ENCODE peak calls at places on chromosomes 3 and 15, in nine cellular contexts. M, Z, H, A, B, X, W, Q and S are unnamed samples. For H3K4me1, the result is how much of the 10 kb centered on the place peaks cover.

GRCh38 chr15:38525489-38525888 is 39.1 kb downstream of the RASGRP1 start:
- DNase-seq in M (no peak), B (no peak), W (no peak), Z (no peak), H (no peak), A (no peak), Q (no peak), X (no peak), S (no peak)

GRCh38 chr3:109835958-109836357 is 498.6 kb upstream of the DPPA4 start:
- DNase-seq in H (no peak), M (no peak), Q (no peak), Z (no peak), B (no peak), W (no peak), A (no peak), X (no peak), S (no peak)

GRCh38 chr15:91468861-91469260 is 368.8 kb downstream of the SV2B start:
- DNase-seq in W (no peak), Q (no peak), H (no peak), Z (no peak), X (no peak), M (no peak), B (no peak), A (no peak), S (no peak)

GRCh38 chr3:52498134-52499054 is 3.3 kb downstream of the STAB1 start:
- DNase-seq in H (peak), W (no peak), B (no peak), Q (no peak), M (no peak), Z (no peak), X (no peak), A (peak), S (peak)

GRCh38 chr3:143480306-143480852 is 360.8 kb downstream of the CHST2 start:
- DNase-seq in W (no peak), B (no peak), M (no peak), Q (no peak), H (no peak), X (no peak), A (no peak), Z (peak), S (no peak)

GRCh38 chr3:172152869-172153268 is 113.5 kb downstream of the FNDC3B start:
- DNase-seq in M (no peak), B (peak), X (peak), W (no peak), H (no peak), Z (no peak), Q (no peak), A (no peak), S (no peak)

GRCh38 chr15:48619446-48619845 is 26.1 kb downstream of the FBN1 start:
- DNase-seq in W (no peak), Q (no peak), A (no peak), M (no peak), H (no peak), B (no peak), X (no peak), Z (no peak), S (no peak)

GRCh38 chr3:34015204-34016142 is 217.0 kb downstream of the PDCD6IP start:
- DNase-seq in A (no peak), Z (peak), Q (no peak), W (peak), X (peak), M (no peak), B (no peak), H (no peak), S (no peak)

GRCh38 chr15:44157679-44158078 is 37.4 kb downstream of the FRMD5 start:
- DNase-seq in X (peak), A (no peak), Q (no peak), H (no peak), W (no peak), Z (peak), M (peak), B (no peak), S (no peak)

GRCh38 chr15:78049691-78050440 is 27.6 kb downstream of the TBC1D2B start:
- DNase-seq in M (no peak), X (peak), Z (no peak), W (no peak), A (no peak), B (no peak), Q (no peak), H (no peak), S (no peak)

GRCh38 chr3:138686771-138687221 is 78.2 kb downstream of the FAIM start:
- DNase-seq in W (no peak), A (no peak), Z (peak), M (no peak), X (peak), H (no peak), Q (no peak), B (peak), S (no peak)

GRCh38 chr3:39288300-39288808 is 8.5 kb upstream of the CX3CR1 start:
- DNase-seq in Z (peak), A (no peak), H (peak), X (peak), M (peak), W (peak), B (peak), Q (peak), S (peak)

GRCh38 chr3:66989860-66990696 is 8.0 kb upstream of the KBTBD8 start:
- DNase-seq in H (no peak), Z (peak), X (peak), M (no peak), A (no peak), W (no peak), Q (no peak), B (peak), S (no peak)

GRCh38 chr3:152832046-152832445 is 2.9 kb upstream of the P2RY1 start:
- DNase-seq in Z (no peak), Q (no peak), X (no peak), H (no peak), M (no peak), A (no peak), W (no peak), B (no peak), S (no peak)

GRCh38 chr3:152834354-152835310 is at the start of gene P2RY1:
- DNase-seq in X (peak), B (peak), Z (peak), M (peak), W (peak), Q (peak), A (peak), H (peak), S (peak)

GRCh38 chr3:152836269-152836668 is 1.3 kb downstream of the P2RY1 start:
- DNase-seq in A (no peak), X (no peak), B (no peak), H (no peak), M (no peak), Q (no peak), W (peak), Z (no peak), S (no peak)

GRCh38 chr3:152833089-152833488 is 1.8 kb upstream of the P2RY1 start:
- DNase-seq in X (no peak), Z (no peak), A (no peak), M (no peak), H (no peak), Q (no peak), B (no peak), W (no peak), S (no peak)

DNA sequence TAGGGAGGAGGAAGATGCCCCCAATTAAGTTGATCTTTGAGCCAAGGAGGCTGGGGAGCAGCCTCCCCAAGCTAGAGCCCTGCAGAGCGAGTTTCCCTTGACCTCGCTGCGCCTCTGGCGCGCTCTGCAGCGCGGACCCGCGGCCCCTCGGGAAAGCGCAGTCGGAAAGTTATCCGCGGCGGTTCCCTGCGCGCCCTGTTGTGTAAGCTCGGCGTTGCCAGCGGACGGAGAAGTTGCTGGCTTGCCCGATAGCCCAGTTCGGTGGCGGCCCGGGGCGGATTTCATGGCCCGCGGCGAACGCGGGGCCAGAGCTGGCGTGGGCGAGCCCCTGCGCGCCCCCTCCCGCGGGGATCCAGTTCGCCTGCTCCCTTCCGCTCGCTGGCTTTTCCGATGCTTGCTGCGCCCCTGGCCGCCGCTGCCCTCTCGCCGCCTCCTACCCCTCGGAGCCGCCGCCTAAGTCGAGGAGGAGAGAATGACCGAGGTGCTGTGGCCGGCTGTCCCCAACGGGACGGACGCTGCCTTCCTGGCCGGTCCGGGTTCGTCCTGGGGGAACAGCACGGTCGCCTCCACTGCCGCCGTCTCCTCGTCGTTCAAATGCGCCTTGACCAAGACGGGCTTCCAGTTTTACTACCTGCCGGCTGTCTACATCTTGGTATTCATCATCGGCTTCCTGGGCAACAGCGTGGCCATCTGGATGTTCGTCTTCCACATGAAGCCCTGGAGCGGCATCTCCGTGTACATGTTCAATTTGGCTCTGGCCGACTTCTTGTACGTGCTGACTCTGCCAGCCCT is 576 bp downstream of the P2RY1 start:
- DNase-seq in A (peak), B (peak), Z (peak), X (peak), M (peak), Q (peak), W (peak), H (peak), S (peak)
- TF ChIP-seq CTCF in A (no peak), B (peak), Z (peak), X (peak), M (peak), Q (no peak), W (peak), H (peak), S (no peak)

GRCh38 chr3:134326126-134326525 is 48.1 kb downstream of the AMOTL2 start:
- DNase-seq in M (no peak), Z (no peak), H (no peak), X (no peak), W (peak), B (no peak), Q (peak), A (no peak), S (no peak)
- H3K4me1 ChIP-seq in M (half or more), Z (half or more), H (under half), X (half or more), W (under half), B (under half), Q (under half), A (under half), S (under half)

GRCh38 chr3:89375451-89375850 is 268.0 kb downstream of the EPHA3 start:
- DNase-seq in X (no peak), M (no peak), Z (no peak), H (no peak), A (no peak), W (no peak), Q (no peak), B (no peak), S (no peak)

DNA sequence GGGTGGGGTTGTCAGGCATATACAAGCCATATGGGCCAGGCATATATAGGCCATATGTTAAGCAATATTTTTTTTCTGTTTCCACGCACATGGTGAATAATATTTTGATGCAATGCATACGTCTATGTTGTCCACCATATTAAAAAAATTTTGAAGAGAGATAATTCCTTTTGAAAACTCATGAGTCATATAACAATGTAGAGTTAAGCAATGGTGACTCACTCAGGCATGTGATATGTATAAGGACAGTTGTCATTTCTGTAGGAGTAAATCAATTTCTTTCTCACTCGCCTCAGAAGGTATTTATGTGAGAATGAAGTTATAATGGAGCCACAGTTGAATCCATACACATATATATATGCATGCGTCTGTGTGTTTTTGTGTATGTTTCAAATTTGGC is 272.6 kb downstream of the EPHA3 start:
- DNase-seq in H (no peak), Z (no peak), M (peak), B (no peak), A (no peak), Q (no peak), W (no peak), X (peak), S (no peak)
- H3K27ac ChIP-seq in H (no peak), Z (no peak), M (no peak), B (no peak), A (no peak), Q (no peak), W (no peak), X (no peak), S (no peak)

GRCh38 chr3:41863024-41863423 is 98.9 kb downstream of the ULK4 start:
- DNase-seq in X (peak), B (no peak), H (no peak), W (peak), A (no peak), Z (peak), Q (no peak), M (peak), S (no peak)
- TF ChIP-seq CTCF in X (peak), B (no peak), H (no peak), W (peak), A (no peak), Z (no peak), Q (no peak), M (peak), S (no peak)

GRCh38 chr3:150082898-150083652 is 112.4 kb upstream of the PFN2 start:
- DNase-seq in A (no peak), W (no peak), Z (no peak), H (no peak), X (no peak), Q (no peak), M (no peak), B (no peak), S (no peak)
- H3K4me1 ChIP-seq in A (under half), W (under half), Z (under half), H (under half), X (under half), Q (under half), M (under half), B (under half), S (under half)

GRCh38 chr3:57851304-57851703 is 95.2 kb downstream of the SLMAP start:
- DNase-seq in H (no peak), Q (no peak), X (no peak), A (no peak), W (no peak), M (no peak), Z (no peak), B (no peak), S (no peak)

GRCh38 chr3:57855281-57855680 is 99.2 kb downstream of the SLMAP start:
- DNase-seq in H (no peak), X (peak), Q (no peak), A (no peak), M (peak), Z (no peak), B (no peak), W (no peak), S (no peak)

GRCh38 chr3:57856675-57857074 is 100.6 kb downstream of the SLMAP start:
- DNase-seq in B (no peak), H (no peak), X (peak), Z (peak), W (no peak), Q (no peak), M (no peak), A (no peak), S (no peak)

GRCh38 chr3:57852896-57853295 is 96.8 kb downstream of the SLMAP start:
- DNase-seq in M (peak), W (no peak), B (no peak), A (no peak), X (peak), H (no peak), Q (no peak), Z (peak), S (no peak)

GRCh38 chr3:57855943-57856342 is 99.8 kb downstream of the SLMAP start:
- DNase-seq in B (no peak), Q (no peak), H (no peak), W (no peak), Z (no peak), M (no peak), X (no peak), A (no peak), S (no peak)
- H3K27ac ChIP-seq in B (no peak), Q (no peak), H (no peak), W (no peak), Z (no peak), M (no peak), X (no peak), A (no peak), S (no peak)

DNA sequence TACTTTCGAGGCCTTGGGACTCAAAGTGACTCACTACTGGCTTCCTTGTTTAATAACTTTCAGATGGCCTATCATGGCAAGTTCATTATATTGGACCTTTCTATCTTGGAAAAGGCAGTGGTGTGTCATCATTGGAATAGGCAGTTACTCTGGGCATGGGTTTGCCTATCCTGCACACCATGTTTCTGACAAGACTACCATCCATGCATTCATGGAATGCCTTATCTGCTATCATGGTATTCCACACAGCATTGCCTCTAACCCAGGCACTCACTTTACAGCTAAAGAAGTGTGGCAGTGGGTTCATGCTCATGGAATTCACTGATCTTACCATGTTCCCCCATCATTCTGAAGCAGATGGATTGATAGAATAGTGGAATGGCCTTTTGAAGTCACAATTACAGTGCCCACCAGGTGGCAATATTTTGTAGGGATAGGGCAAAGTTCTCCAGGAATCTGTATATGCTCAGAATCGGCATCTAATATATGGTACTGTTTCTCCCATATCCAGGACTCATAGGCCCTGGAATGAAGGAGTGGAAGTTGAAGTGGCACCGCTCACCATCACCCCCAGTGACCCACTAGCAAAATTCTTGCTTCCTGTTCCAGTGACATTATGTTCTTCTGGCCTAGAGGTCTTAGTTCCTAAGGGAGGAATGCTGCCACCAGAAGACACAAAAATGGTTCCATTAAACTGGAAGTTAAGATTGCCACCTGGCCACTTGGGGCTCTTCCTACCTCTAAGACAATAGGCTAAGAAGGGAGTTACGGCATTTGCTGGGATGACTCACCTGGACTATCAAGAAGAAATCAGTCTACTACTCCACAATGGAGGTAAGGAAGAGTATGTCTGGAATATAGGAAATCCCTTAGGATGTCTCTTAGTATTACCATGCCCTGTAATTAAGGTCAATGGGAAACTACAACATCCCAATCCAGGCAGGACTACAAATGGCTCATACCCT is 1161.4 kb downstream of the SI start:
- DNase-seq in Q (no peak), Z (peak), W (no peak), B (peak), M (no peak), X (peak), H (no peak), A (no peak), S (no peak)
- TF ChIP-seq CTCF in Q (no peak), Z (no peak), W (peak), B (peak), M (no peak), X (peak), H (no peak), A (no peak), S (no peak)